ENCODE peak calls at places on chromosomes 16 and 17, in ten cellular contexts. B, G, A, S, J, T, R, I, U and X are unnamed samples.

GRCh38 chr16:593807-594206 is 3.9 kb downstream of the RAB40C start:
- DNase-seq in R (no peak), S (no peak), U (no peak), I (no peak), J (no peak), G (no peak), B (no peak), T (no peak), A (no peak), X (no peak)

GRCh38 chr17:17726721-17727060 is 45.4 kb downstream of the RAI1 start:
- DNase-seq in A (no peak), U (no peak), G (no peak), B (no peak), I (no peak), R (no peak), S (no peak), J (no peak), T (no peak), X (no peak)

GRCh38 chr17:43713494-43714162 is 45.0 kb downstream of the SOST start:
- DNase-seq in R (peak; percentile 34), G (no peak), A (no peak), T (no peak), J (no peak), U (peak; percentile 39), S (no peak), I (no peak), B (peak; percentile 71), X (no peak)

GRCh38 chr16:4415538-4416199 is 727 bp downstream of the CORO7 start:
- DNase-seq in U (peak; percentile 52), R (peak; percentile 21), T (no peak), B (peak; percentile 62), J (peak; percentile 75), S (peak; percentile 78), G (peak; percentile 44), A (peak; percentile 54), I (peak; percentile 66), X (peak; percentile 50)

GRCh38 chr17:57480438-57481196 is 224.3 kb downstream of the MSI2 start:
- DNase-seq in J (no peak), U (no peak), B (peak; percentile 86), T (no peak), A (no peak), G (peak; percentile 54), S (no peak), I (no peak), R (peak; percentile 93), X (no peak)

GRCh38 chr17:79188048-79188447 is 113.4 kb downstream of the ENGASE start:
- DNase-seq in S (no peak), I (no peak), T (no peak), B (peak; percentile 54), G (no peak), J (peak; percentile 61), U (peak; percentile 46), R (no peak), A (no peak), X (peak; percentile 56)

GRCh38 chr16:19330801-19331484 is 45.4 kb downstream of the CLEC19A start:
- DNase-seq in A (no peak), R (peak; percentile 74), S (no peak), I (no peak), G (peak; percentile 89), B (peak; percentile 78), T (no peak), U (no peak), J (no peak), X (peak; percentile 4)

GRCh38 chr17:33628500-33629336 is 335.6 kb upstream of the ASIC2 start:
- DNase-seq in R (no peak), U (no peak), T (no peak), A (no peak), S (no peak), G (no peak), J (no peak), B (no peak), I (no peak), X (no peak)

GRCh38 chr16:4372578-4373355 is 1.1 kb downstream of the VASN start:
- DNase-seq in A (no peak), J (peak; percentile 57), I (no peak), T (no peak), R (no peak), U (peak; percentile 74), S (no peak), G (peak; percentile 53), B (peak; percentile 95), X (peak; percentile 59)

DNA sequence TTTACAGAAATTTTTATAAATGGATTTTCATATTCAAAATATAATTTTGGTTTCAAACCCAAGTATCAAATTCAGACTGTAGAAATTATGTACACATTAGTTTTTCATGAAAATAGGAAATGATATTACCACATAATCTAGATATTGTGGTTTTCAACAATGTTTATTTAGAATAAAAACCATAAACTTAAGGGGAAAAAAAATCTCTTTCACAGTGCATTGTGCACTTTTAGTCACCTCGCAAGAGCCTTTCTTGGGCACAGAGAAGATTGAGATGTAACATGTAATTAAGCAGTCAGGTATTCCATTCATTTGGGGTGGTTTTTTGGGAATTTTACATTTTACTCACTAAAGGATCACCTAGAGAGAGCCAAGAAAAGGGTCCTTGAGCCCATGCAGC is 104.0 kb downstream of the TANC2 start:
- DNase-seq in B (no peak), T (no peak), J (no peak), A (no peak), U (no peak), I (no peak), R (peak; percentile 4), G (no peak), S (no peak), X (no peak)
- H3K27ac ChIP-seq in B (no peak overlapping the region), T (no peak overlapping the region), J (no peak overlapping the region), A (no peak overlapping the region), U (no peak overlapping the region), I (no peak overlapping the region), R (no peak overlapping the region), G (no peak overlapping the region), S (no peak overlapping the region), X (no peak overlapping the region)

GRCh38 chr16:66996983-66997358 is 8.6 kb downstream of the CES4A start:
- DNase-seq in J (no peak), I (no peak), A (no peak), R (no peak), B (no peak), T (no peak), S (no peak), G (no peak), U (no peak), X (no peak)
- H3K27ac ChIP-seq in J (no peak overlapping the region), I (no peak overlapping the region), A (no peak overlapping the region), R (no peak overlapping the region), B (no peak overlapping the region), T (no peak overlapping the region), S (peak overlapping the region; percentile 89), G (no peak overlapping the region), U (peak overlapping the region; percentile 83), X (peak overlapping the region; percentile 97)

GRCh38 chr17:50539762-50540440 is 7.1 kb upstream of the SPATA20 start:
- DNase-seq in T (no peak), B (no peak), J (no peak), G (no peak), I (peak; percentile 75), A (no peak), R (no peak), S (no peak), U (no peak), X (no peak)

GRCh38 chr17:50540485-50541401 is 6.2 kb upstream of the SPATA20 start:
- DNase-seq in B (no peak), T (no peak), J (no peak), I (peak; percentile 47), A (no peak), U (no peak), G (no peak), R (no peak), S (no peak), X (no peak)

GRCh38 chr17:50542795-50543774 is 3.9 kb upstream of the SPATA20 start:
- DNase-seq in B (peak; percentile 63), R (no peak), A (no peak), S (no peak), G (peak; percentile 90), J (no peak), T (no peak), U (peak; percentile 96), I (peak; percentile 89), X (no peak)

GRCh38 chr17:50541402-50541915 is 5.5 kb upstream of the SPATA20 start:
- DNase-seq in U (no peak), I (no peak), S (no peak), G (no peak), J (no peak), B (no peak), T (no peak), R (no peak), A (no peak), X (no peak)

GRCh38 chr17:50541916-50542688 is 4.9 kb upstream of the SPATA20 start:
- DNase-seq in J (peak; percentile 82), R (peak; percentile 74), U (peak; percentile 90), G (peak; percentile 91), A (peak; percentile 69), S (peak; percentile 87), T (no peak), I (peak; percentile 88), B (peak; percentile 95), X (no peak)
- H3K27ac ChIP-seq in J (no peak overlapping the region), R (peak overlapping the region; percentile 2), U (peak overlapping the region; percentile 71), G (peak overlapping the region; percentile 37), A (no peak overlapping the region), S (peak overlapping the region; percentile 36), T (peak overlapping the region; percentile 57), I (peak overlapping the region; percentile 46), B (no peak overlapping the region), X (peak overlapping the region; percentile 80)

GRCh38 chr17:2453325-2453724 is 52.5 kb upstream of the MNT start:
- DNase-seq in G (no peak), U (no peak), I (no peak), B (no peak), J (no peak), T (no peak), A (no peak), S (no peak), R (no peak), X (no peak)

GRCh38 chr17:2449486-2449885 is 48.6 kb upstream of the MNT start:
- DNase-seq in S (no peak), B (peak; percentile 21), R (no peak), J (peak; percentile 12), I (no peak), T (no peak), U (no peak), G (no peak), A (no peak), X (no peak)

GRCh38 chr17:2453865-2454264 is 53.0 kb upstream of the MNT start:
- DNase-seq in I (no peak), R (no peak), A (no peak), B (no peak), T (no peak), J (no peak), U (no peak), G (no peak), S (no peak), X (no peak)

GRCh38 chr17:2445638-2446037 is 44.8 kb upstream of the MNT start:
- DNase-seq in A (no peak), J (no peak), T (no peak), G (no peak), S (no peak), U (no peak), R (no peak), B (no peak), I (no peak), X (no peak)

DNA sequence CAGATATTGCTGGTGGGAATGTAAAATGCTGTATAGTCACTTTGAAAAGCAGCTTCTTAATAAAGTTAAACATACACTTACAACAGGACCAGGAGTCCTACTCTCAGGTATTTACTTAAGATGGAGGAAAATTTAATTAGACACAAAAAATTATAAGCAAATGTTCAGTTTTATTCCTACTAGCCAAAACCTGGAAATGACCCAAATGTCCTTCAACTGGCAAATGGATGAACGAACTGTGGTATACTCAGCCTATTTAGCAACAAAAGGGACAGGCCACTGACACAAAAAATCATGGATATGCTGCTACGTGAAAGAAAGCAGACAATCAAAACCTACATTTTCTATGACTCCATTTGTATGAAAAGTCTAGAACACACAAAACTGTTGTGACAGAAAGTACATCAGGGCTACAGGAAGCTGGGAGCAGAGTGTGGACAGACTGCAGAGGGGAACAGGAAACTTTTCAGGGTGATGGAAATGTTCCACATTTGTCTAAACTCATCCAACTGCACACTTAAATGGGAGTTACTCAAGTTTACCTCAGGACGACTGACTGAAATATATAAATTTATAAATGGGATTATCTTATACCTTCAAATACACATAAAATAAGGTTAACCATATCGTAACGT is 49.3 kb upstream of the MNT start:
- DNase-seq in T (no peak), B (no peak), A (no peak), I (no peak), J (no peak), S (no peak), G (no peak), R (no peak), U (no peak), X (no peak)
- H3K27ac ChIP-seq in T (peak overlapping the region; percentile 20), B (no peak overlapping the region), A (no peak overlapping the region), I (no peak overlapping the region), J (peak overlapping the region; percentile 10), S (no peak overlapping the region), G (no peak overlapping the region), R (no peak overlapping the region), U (no peak overlapping the region), X (no peak overlapping the region)